ENCODE peak calls at places on chromosomes 2 and 18, in five cellular contexts. R is left lung, E is heart right ventricle, F is Karpas-422, D is spleen. C is an unnamed sample. For H3K4me1, the result is how much of the 10 kb centered on the place peaks cover.

GRCh38 chr18:23689031-23689615 is at the start of gene LAMA3:
- DNase-seq in R (peak), E (peak), F (no peak), D (peak), C (peak)

GRCh38 chr2:234676859-234677450 is 180.1 kb upstream of the ARL4C start:
- DNase-seq in R (no peak), E (no peak), F (no peak), D (no peak), C (no peak)

GRCh38 chr18:50128506-50129271 is 66.3 kb downstream of the MYO5B start:
- DNase-seq in R (no peak), E (no peak), F (no peak), D (no peak), C (no peak)

GRCh38 chr2:223262946-223263345 is 211.0 kb downstream of the KCNE4 start:
- DNase-seq in R (no peak), E (no peak), F (no peak), D (no peak), C (no peak)

GRCh38 chr2:38427936-38428335 is 50.9 kb upstream of the ATL2 start:
- DNase-seq in R (no peak), E (no peak), F (no peak), D (no peak), C (no peak)

GRCh38 chr2:95333056-95333455 is 35.9 kb downstream of the KCNIP3 start:
- DNase-seq in R (peak), E (no peak), F (no peak), D (peak), C (no peak)

GRCh38 chr2:71601136-71602114 is 148.1 kb downstream of the DYSF start:
- DNase-seq in R (peak), E (no peak), F (no peak), D (peak), C (no peak)

GRCh38 chr18:48137354-48138208 is 207.1 kb upstream of the SMAD2 start:
- DNase-seq in R (no peak), E (no peak), F (no peak), D (peak), C (no peak)

GRCh38 chr2:219331560-219332213 is 857 bp downstream of the RESP18 start:
- DNase-seq in R (peak), E (peak), F (no peak), D (no peak), C (peak)

GRCh38 chr2:164560181-164560792 is 61.0 kb downstream of the GRB14 start:
- DNase-seq in R (no peak), E (no peak), F (peak), D (no peak), C (no peak)

GRCh38 chr2:234050455-234051135 is at the start of gene SPP2:
- DNase-seq in R (no peak), E (no peak), F (no peak), D (no peak), C (no peak)

GRCh38 chr2:95073856-95074662 is 47.5 kb downstream of the MRPS5 start:
- DNase-seq in R (no peak), E (no peak), F (no peak), D (no peak), C (no peak)

GRCh38 chr2:132676999-132677398 is 7.0 kb upstream of the LYPD1 start:
- DNase-seq in R (no peak), E (no peak), F (peak), D (no peak), C (no peak)

GRCh38 chr2:170820647-170821630 is 4.3 kb downstream of the GAD1 start:
- DNase-seq in R (no peak), E (no peak), F (no peak), D (no peak), C (no peak)
- H3K4me1 ChIP-seq in R (half or more), E (half or more), F (under half), D (half or more), C (under half)

GRCh38 chr2:118489712-118490255 is 357.7 kb downstream of the EN1 start:
- DNase-seq in R (no peak), E (no peak), F (no peak), D (no peak), C (no peak)
- H3K27ac ChIP-seq in R (no peak), E (no peak), F (no peak), D (no peak), C (no peak)

DNA sequence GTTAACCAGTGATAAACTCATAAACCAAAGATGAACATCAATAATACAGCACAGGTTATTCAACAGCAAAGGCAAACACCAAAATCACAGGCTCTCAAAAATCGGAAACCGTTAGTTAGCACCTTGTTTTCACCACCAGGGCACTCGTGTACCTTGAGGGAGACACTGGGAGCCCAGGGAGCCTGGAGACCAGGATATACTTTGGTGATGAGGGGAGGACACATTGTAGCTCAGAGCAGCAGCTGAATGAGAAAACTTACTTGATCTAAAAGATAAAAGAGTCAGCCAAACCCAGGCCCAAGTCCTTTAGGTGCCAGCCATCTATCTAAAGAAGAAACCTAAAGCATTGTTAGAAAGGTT is 19.4 kb downstream of the BCL11A start:
- DNase-seq in R (no peak), E (no peak), F (no peak), D (no peak), C (no peak)
- H3K4me1 ChIP-seq in R (under half), E (half or more), F (half or more), D (under half), C (under half)

DNA sequence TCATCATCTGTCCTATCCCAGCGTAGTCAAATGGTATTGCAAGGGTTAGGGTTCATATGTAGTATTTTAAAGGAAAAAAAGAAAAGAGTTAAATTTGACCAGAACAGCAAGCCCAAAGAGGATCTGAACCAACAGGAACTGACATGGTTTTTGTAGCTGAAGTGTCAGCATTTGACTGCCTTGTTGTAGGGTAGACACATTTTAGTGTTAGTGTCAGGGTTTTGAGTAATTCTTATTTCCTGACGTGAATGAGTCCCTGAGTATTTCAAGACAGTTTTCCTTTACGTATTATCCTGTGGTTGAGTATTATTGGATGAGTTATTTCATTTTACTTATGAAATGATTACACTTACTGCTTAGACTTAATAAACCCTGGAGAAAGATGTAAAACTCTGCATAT is 173.3 kb upstream of the ZEB2 start:
- DNase-seq in R (no peak), E (no peak), F (no peak), D (no peak), C (no peak)
- H3K27ac ChIP-seq in R (no peak), E (peak), F (peak), D (no peak), C (no peak)

GRCh38 chr2:229838729-229839128 is 83.1 kb downstream of the TRIP12 start:
- DNase-seq in R (no peak), E (no peak), F (no peak), D (no peak), C (no peak)

GRCh38 chr2:229835601-229836283 is 86.1 kb downstream of the TRIP12 start:
- DNase-seq in R (no peak), E (no peak), F (no peak), D (no peak), C (no peak)

GRCh38 chr2:229832499-229832898 is 89.3 kb downstream of the TRIP12 start:
- DNase-seq in R (no peak), E (no peak), F (no peak), D (no peak), C (no peak)

DNA sequence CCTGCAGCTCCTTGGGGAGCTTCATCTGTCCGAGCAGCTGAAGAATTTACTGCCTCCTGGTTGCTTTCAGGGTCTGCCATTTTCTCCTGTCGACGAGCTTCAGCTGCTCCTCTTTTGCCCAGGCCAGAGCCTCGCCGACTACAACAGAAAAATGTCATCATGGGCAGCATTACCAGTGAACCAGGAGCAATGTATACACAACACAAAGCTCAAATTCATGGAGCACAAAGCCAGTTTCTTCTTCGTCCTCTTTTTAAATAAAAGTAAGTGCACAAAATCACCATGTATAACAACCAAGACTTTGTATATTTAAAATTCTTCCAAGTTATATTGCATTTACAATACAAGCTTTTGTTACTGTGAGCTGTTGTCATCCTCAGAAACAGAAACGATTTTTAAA is 85.0 kb downstream of the TRIP12 start:
- DNase-seq in R (no peak), E (no peak), F (no peak), D (no peak), C (no peak)
- H3K4me1 ChIP-seq in R (under half), E (under half), F (under half), D (under half), C (under half)

C was measured in adrenal gland.